ENCODE peak calls at places on chromosome 22, in four cellular contexts. L, I, F and B are unnamed samples.

GRCh38 chr22:23072035-23072910 is 2.0 kb downstream of the GNAZ start:
- DNase-seq in L (no peak), I (no peak), F (no peak), B (no peak)

GRCh38 chr22:33126881-33127280 is 68.7 kb upstream of the SYN3 start:
- DNase-seq in L (no peak), I (no peak), F (no peak), B (no peak)

GRCh38 chr22:22210375-22210774 is 34.2 kb upstream of the VPREB1 start:
- DNase-seq in L (no peak), I (no peak), F (no peak), B (no peak)

GRCh38 chr22:37472418-37473006 is 13.7 kb downstream of the MFNG start:
- DNase-seq in L (no peak), I (no peak), F (peak), B (no peak)

GRCh38 chr22:17419348-17419747 is 50.1 kb downstream of the CECR2 start:
- DNase-seq in L (no peak), I (no peak), F (no peak), B (no peak)

GRCh38 chr22:49953027-49953679 is 7.4 kb upstream of the PIM3 start:
- DNase-seq in L (no peak), I (no peak), F (peak), B (no peak)

GRCh38 chr22:25626146-25626992 is 61.9 kb downstream of the GRK3 start:
- DNase-seq in L (no peak), I (no peak), F (no peak), B (peak)

GRCh38 chr22:47295226-47295901 is 532.9 kb downstream of the TBC1D22A start:
- DNase-seq in L (no peak), I (peak), F (peak), B (no peak)

GRCh38 chr22:20955548-20955947 is 11.5 kb upstream of the AIFM3 start:
- DNase-seq in L (no peak), I (no peak), F (no peak), B (no peak)

GRCh38 chr22:37229805-37230672 is 14.0 kb downstream of the RAC2 start:
- DNase-seq in L (peak), I (no peak), F (peak), B (no peak)

GRCh38 chr22:35375031-35375430 is 5.9 kb upstream of the HMOX1 start:
- DNase-seq in L (no peak), I (no peak), F (no peak), B (no peak)

GRCh38 chr22:48156603-48157355 is 1394.3 kb downstream of the TBC1D22A start:
- DNase-seq in L (no peak), I (no peak), F (no peak), B (no peak)

DNA sequence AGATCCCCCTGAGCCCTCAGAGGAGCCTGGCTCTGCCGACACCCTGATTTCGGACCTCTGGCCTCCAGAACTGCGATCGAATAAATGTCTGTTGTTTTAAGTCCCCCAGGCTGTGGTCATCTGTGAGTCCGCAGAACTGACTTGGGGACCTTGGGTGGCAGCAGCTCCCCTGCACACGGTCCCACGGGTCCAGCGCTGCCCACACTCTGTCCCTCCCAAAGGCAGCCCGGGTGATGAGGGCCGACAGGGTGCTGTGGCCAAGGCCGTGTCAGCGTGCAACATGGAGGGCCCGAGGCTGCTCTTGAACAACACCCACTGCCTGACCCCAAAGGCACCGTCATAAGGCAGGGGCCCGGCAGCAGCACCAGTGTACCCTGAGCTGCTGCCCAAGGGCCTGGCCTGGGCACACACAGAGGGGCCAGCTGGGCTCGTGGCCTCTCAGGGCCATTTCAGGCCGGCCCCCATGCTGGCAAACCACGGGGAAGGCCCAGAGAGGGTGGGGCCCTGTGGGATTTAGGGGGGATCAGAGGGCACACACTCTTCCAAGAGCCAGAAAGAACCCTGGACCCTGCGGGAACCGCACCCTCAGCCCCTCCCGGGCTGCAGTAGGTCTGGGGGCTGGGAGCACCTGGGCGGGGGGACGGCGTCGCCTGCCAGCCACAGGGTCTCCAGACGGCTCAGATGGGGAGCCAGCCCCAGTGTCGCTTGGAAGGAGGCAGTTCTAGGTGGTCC is 77.1 kb upstream of the PRR5 start:
- DNase-seq in L (no peak), I (no peak), F (no peak), B (no peak)
- TF ChIP-seq POLR2AphosphoS5 in L (no peak), I (no peak), F (no peak), B (no peak)

GRCh38 chr22:39290248-39290720 is 29.1 kb downstream of the RPL3 start:
- DNase-seq in L (no peak), I (no peak), F (no peak), B (no peak)

GRCh38 chr22:39292002-39292401 is 27.4 kb downstream of the RPL3 start:
- DNase-seq in L (no peak), I (no peak), F (no peak), B (no peak)

GRCh38 chr22:39290724-39291161 is 28.7 kb downstream of the RPL3 start:
- DNase-seq in L (no peak), I (no peak), F (peak), B (no peak)

GRCh38 chr22:39292561-39293074 is 26.8 kb downstream of the RPL3 start:
- DNase-seq in L (no peak), I (peak), F (peak), B (peak)

DNA sequence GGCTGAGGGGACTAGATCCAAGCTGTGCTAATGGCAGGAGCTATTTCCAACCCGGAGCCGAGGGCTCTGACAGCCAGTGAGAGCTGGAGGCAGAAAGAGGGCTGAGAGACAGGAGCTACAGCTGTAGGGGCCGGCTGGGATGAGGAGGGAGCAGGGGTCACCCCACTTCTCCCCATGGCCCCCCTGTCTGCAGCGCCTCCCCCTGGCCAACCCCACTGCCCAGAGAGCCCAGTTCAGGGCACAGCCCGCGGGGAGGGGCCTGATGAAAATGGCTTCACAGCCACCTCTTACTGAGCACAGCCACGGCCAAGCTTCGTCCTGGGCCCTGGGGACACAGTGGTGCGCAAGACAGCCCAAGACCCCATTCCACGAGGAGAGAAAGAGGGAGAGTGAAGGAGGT is 27.9 kb downstream of the RPL3 start:
- DNase-seq in L (no peak), I (no peak), F (no peak), B (no peak)
- H3K27ac ChIP-seq in L (no peak), I (peak), F (peak), B (peak)

GRCh38 chr22:30326704-30327362 is at the start of gene TBC1D10A:
- DNase-seq in L (peak), I (peak), F (peak), B (peak)

GRCh38 chr22:30325724-30326703 is 727 bp downstream of the TBC1D10A start:
- DNase-seq in L (no peak), I (no peak), F (peak), B (no peak)

GRCh38 chr22:30327864-30328345 is 1.2 kb upstream of the TBC1D10A start:
- DNase-seq in L (no peak), I (no peak), F (no peak), B (no peak)

GRCh38 chr22:30324008-30324730 is 2.6 kb downstream of the TBC1D10A start:
- DNase-seq in L (no peak), I (no peak), F (no peak), B (no peak)

DNA sequence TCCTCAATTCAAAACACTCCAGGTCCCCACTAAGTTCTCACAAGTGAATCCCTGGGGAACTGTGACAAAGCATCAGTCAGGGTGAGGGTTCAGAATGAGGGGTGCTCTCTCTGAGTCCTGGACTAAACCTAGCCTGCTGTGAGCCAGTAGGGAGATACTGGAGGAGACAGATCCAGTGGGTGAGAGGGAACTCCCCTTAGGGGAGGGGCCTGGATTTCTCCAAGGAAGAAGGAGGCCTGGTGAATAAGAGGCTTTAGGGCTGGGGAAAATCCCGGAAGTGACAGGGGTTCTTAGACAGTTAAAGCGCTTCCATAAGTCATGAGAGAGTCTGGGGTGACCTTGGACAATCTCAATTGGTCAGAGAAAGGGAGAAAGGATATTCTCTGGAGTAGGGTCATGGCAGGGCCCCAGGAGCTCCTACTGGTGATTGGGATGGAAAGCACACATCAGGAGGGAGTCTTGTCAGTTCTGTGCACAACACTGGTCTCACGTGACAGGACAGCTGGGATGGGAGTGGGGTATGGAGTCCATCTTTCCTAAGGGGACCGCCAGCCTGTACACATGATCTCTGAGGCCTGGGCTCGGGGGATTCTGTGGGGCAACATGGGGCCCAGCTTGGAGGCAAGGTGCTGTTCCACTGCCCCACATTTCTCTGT is 1.5 kb downstream of the TBC1D10A start:
- DNase-seq in L (no peak), I (no peak), F (peak), B (no peak)
- TF ChIP-seq POLR2A in L (no peak), I (no peak), F (no peak), B (no peak)

DNA sequence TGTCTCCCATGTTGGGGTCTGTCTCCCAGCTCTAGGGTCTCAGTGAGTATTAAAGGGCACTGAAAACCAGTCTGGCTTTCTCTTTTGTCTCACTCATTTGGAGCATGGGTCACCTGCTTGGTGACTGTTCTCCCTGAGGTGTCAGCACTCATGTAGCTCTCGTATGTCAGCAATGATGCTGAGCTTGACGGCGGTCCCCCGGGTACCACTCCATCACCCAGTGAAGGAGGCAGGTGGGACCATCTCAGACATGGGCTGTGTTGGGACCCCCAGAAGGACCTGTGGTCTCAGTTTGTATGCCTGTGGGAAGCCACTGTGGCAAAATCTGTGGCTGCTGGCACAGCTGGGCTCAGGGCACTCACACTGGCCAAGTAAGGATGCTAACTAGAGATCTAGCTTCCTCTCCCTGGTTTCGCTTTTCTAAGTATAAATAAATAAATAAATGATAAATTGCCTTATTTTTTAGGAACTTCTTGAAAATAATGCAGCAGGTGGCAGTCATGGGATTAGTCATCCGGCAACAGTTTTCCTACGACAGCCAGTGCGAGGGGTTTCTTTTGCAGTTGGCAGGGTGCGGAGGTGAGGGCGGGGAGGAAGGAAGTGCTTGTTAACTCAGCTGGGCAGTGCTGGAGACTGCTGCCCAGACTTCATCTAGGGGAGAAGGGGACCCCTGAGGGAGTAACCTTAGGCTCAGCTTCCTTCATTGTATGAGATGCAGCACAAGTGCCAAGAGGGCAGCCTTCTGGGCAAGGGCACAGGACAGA is 48.8 kb downstream of the OSBP2 start:
- DNase-seq in L (no peak), I (no peak), F (no peak), B (no peak)
- TF ChIP-seq POLR2AphosphoS5 in L (no peak), I (no peak), F (no peak), B (no peak)

GRCh38 chr22:27573992-27574391 is 227.6 kb downstream of the MN1 start:
- DNase-seq in L (no peak), I (no peak), F (no peak), B (no peak)
- H3K27ac ChIP-seq in L (no peak), I (no peak), F (no peak), B (no peak)

DNA sequence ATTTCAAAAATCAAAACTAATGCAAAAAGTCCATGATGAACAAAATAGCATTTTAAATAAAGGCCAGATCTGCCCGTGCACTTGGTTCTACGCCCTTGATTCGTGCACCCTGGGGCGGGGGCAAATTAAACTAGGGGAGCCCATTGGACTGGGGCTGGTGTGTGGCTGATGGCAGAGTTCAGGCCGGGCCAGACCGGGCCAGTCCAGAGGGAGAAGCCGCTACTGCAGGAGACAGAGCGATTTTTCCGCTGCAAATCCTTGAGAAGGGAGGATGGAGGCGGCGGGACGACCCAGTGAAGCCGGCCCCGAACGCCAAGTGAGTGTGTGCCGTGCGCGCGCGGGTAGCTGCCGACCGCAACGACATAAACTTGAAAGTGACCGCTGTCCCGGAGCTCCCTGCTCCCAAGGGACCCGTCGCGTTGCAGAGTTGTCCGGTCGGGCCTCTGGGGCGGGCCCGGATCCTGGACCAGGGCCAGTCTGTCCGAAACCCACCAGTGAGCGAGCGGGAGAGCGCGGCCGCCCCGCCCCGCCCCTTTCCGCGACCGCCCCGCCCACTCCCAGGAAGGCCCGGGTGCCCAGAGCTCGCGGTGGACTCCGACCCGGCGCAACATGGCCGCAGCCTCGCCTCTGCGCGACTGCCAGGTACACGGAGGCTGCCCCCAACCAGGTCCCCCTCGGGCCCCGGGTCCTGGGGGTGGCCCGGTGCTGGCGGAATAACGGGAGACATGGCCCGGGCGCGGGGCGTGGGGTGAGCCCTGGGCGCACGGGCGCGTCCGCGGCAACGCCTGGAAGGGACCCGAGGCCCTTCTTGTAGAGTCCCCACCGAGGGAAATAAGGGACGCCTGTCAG is at the start of gene TTC38:
- DNase-seq in L (no peak), I (peak), F (peak), B (peak)
- TF ChIP-seq POLR2A in L (peak), I (no peak), F (no peak), B (no peak)

GRCh38 chr22:19447388-19448075 is at the start of gene C22orf39:
- DNase-seq in L (peak), I (peak), F (peak), B (peak)

GRCh38 chr22:19449422-19449767 is 1.9 kb upstream of the C22orf39 start:
- DNase-seq in L (no peak), I (no peak), F (no peak), B (no peak)

GRCh38 chr22:19448739-19449421 is 1.4 kb upstream of the C22orf39 start:
- DNase-seq in L (no peak), I (no peak), F (no peak), B (no peak)

GRCh38 chr22:19446603-19447387 is 716 bp downstream of the C22orf39 start:
- DNase-seq in L (no peak), I (no peak), F (no peak), B (no peak)

DNA sequence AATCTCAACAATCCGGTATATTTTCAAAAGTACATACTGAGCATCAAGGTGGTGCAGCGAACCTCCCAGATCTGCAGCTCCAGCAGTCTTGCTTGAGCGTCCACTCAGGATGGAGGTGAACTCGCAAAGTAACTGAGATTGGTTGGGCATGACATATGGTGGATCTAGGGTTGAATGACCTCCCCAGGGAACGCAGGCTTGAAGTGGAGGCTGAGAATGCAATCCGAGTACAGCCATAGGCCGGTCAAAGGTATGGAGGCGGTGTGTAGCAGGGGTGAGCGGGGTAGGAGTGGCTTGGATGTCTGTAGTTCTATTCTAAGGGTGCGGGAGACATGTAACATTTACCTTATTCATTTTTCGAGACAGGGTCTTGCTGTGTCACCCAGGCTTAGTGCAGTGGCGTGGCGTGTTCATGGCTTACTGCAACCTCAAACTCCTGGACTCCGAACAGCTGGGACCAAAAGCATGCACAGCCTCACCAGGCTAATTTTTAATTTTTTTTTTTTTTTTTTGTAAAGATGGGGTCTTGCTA is 631 bp upstream of the C22orf39 start:
- DNase-seq in L (no peak), I (no peak), F (peak), B (no peak)
- TF ChIP-seq POLR2AphosphoS5 in L (peak), I (no peak), F (no peak), B (no peak)

GRCh38 chr22:42680648-42681047 is 31.5 kb upstream of the CYB5R3 start:
- DNase-seq in L (no peak), I (no peak), F (no peak), B (no peak)
- H3K27ac ChIP-seq in L (no peak), I (no peak), F (peak), B (no peak)

DNA sequence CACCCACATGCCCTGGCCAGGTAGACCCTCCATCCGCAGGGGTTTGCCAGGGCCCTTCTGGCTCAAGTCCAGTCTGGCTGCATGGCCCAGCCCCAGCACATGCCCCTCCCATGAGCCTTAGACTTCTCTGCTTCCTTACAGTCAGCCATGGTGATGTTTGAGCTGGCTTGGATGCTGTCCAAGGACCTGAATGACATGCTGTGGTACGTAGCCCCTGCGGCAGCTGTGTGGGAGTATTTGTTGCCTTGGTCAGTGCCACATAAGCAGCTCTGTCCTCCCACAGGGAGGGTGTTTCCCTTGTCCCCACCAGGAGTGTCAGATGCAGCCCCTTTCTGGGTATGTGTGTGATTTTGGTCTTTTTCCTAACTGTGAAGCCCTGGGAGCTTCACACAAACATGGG is 17.5 kb downstream of the CDC45 start:
- DNase-seq in L (no peak), I (no peak), F (no peak), B (no peak)
- TF ChIP-seq POLR2A in L (no peak), I (no peak), F (no peak), B (no peak)